ENCODE peak calls at places on chromosomes 4 and X, in five cellular contexts. T is hypothalamus, C is H7, J is NCI-H1436, G is ecto neural progenitor cell. M is an unnamed sample.

GRCh38 chr4:22607382-22607781 is 85.4 kb upstream of the GBA3 start:
- DNase-seq in C (peak), T (peak), J (peak), G (no peak), M (peak)

GRCh38 chr4:75653845-75654503 is 19.2 kb downstream of the G3BP2 start:
- DNase-seq in J (no peak), T (no peak), G (no peak), C (peak), M (no peak)

GRCh38 chrX:133849676-133850075 is 135.7 kb downstream of the GPC3 start:
- DNase-seq in T (no peak), C (no peak), G (no peak), J (no peak), M (no peak)

GRCh38 chr4:47705326-47705981 is 132.4 kb downstream of the CORIN start:
- DNase-seq in C (peak), T (no peak), G (no peak), J (no peak), M (no peak)

GRCh38 chr4:145755802-145756201 is 75.9 kb downstream of the C4orf51 start:
- DNase-seq in G (no peak), T (no peak), C (no peak), J (no peak), M (no peak)

GRCh38 chr4:173494013-173494970 is 35.7 kb downstream of the HAND2 start:
- DNase-seq in G (peak), T (no peak), C (peak), J (peak), M (no peak)

GRCh38 chrX:126820700-126821420 is 1.3 kb downstream of the PRR32 start:
- DNase-seq in C (peak), J (no peak), T (no peak), G (no peak), M (no peak)

GRCh38 chrX:34063616-34064015 is 68.5 kb downstream of the FAM47A start:
- DNase-seq in T (no peak), C (no peak), G (no peak), J (no peak), M (no peak)

GRCh38 chrX:77572322-77572721 is 125.1 kb downstream of the FGF16 start:
- DNase-seq in J (no peak), C (no peak), T (no peak), G (no peak), M (no peak)

GRCh38 chrX:109393859-109394258 is 88.0 kb downstream of the GUCY2F start:
- DNase-seq in G (no peak), J (no peak), C (peak), T (no peak), M (no peak)

GRCh38 chr4:46937493-46937892 is 28.4 kb upstream of the COX7B2 start:
- DNase-seq in C (no peak), T (no peak), G (no peak), J (no peak), M (no peak)

GRCh38 chr4:39308576-39308975 is 57.6 kb downstream of the RFC1 start:
- DNase-seq in C (no peak), T (no peak), J (no peak), G (no peak), M (no peak)

GRCh38 chr4:9944431-9945425 is 76.6 kb downstream of the SLC2A9 start:
- DNase-seq in G (peak), T (no peak), J (no peak), C (no peak), M (no peak)

GRCh38 chr4:107721436-107722090 is 1.5 kb upstream of the PAPSS1 start:
- DNase-seq in T (no peak), G (peak), C (peak), J (peak), M (no peak)

GRCh38 chrX:14529288-14529989 is at the start of gene GLRA2:
- DNase-seq in G (peak), J (no peak), C (peak), T (peak), M (peak)

GRCh38 chr4:48943387-48943786 is 36.8 kb upstream of the OCIAD2 start:
- DNase-seq in C (peak), J (no peak), G (no peak), T (no peak), M (no peak)

GRCh38 chr4:61590881-61591280 is 390.8 kb downstream of the ADGRL3 start:
- DNase-seq in T (no peak), G (no peak), C (peak), J (no peak), M (no peak)

GRCh38 chr4:128311659-128312392 is 24.2 kb upstream of the PGRMC2 start:
- DNase-seq in G (no peak), T (no peak), C (no peak), J (no peak), M (no peak)